ENCODE peak calls at places on chromosomes 11 and 22, in nine cellular contexts. M, X, F, A, T, S, J, W and K are unnamed samples. For H3K27me3, the result is how much of the 10 kb centered on the place peaks cover.

GRCh38 chr22:40407021-40407761 is 36.8 kb downstream of the SGSM3 start:
- DNase-seq in M (no peak), X (no peak), F (no peak), A (no peak), T (no peak), S (no peak), J (no peak), W (no peak), K (no peak)

GRCh38 chr11:95108159-95108611 is 18.5 kb downstream of the ENDOD1 start:
- DNase-seq in M (peak), X (no peak), F (peak), A (peak), T (peak), S (peak), J (no peak), W (peak), K (peak)

GRCh38 chr11:96307748-96308133 is 35.3 kb downstream of the MAML2 start:
- DNase-seq in M (no peak), X (no peak), F (no peak), A (no peak), T (no peak), S (no peak), J (no peak), W (no peak), K (no peak)

GRCh38 chr11:126561327-126561893 is 205.9 kb downstream of the ST3GAL4 start:
- DNase-seq in M (peak), X (peak), F (no peak), A (peak), T (peak), S (peak), J (no peak), W (peak), K (no peak)

GRCh38 chr11:102253018-102253775 is 64.1 kb upstream of the BIRC3 start:
- DNase-seq in M (no peak), X (no peak), F (no peak), A (peak), T (no peak), S (no peak), J (no peak), W (no peak), K (no peak)

GRCh38 chr11:130244851-130245250 is 69.9 kb downstream of the ZBTB44 start:
- DNase-seq in M (no peak), X (no peak), F (no peak), A (no peak), T (no peak), S (no peak), J (no peak), W (no peak), K (no peak)

GRCh38 chr11:115761348-115761747 is 257.1 kb upstream of the CADM1 start:
- DNase-seq in M (no peak), X (no peak), F (no peak), A (no peak), T (no peak), S (no peak), J (no peak), W (no peak), K (no peak)

GRCh38 chr11:95335989-95336388 is 105.0 kb upstream of the SESN3 start:
- DNase-seq in M (no peak), X (no peak), F (no peak), A (peak), T (no peak), S (no peak), J (no peak), W (no peak), K (no peak)

GRCh38 chr11:94583885-94584500 is 16.8 kb downstream of the PIWIL4 start:
- DNase-seq in M (no peak), X (no peak), F (no peak), A (no peak), T (no peak), S (no peak), J (no peak), W (no peak), K (no peak)

GRCh38 chr11:47768090-47768620 is 1.0 kb upstream of the FNBP4 start:
- DNase-seq in M (peak), X (peak), F (peak), A (peak), T (peak), S (peak), J (peak), W (peak), K (peak)

GRCh38 chr11:12271826-12272366 is 105.5 kb upstream of the PARVA start:
- DNase-seq in M (no peak), X (no peak), F (no peak), A (no peak), T (no peak), S (no peak), J (peak), W (no peak), K (no peak)

GRCh38 chr22:26492220-26492619 is 8.5 kb downstream of the SRRD start:
- DNase-seq in M (no peak), X (no peak), F (no peak), A (no peak), T (no peak), S (no peak), J (no peak), W (no peak), K (peak)

GRCh38 chr11:111982532-111983186 is 42.5 kb upstream of the DLAT start:
- DNase-seq in M (no peak), X (no peak), F (no peak), A (no peak), T (no peak), S (no peak), J (no peak), W (no peak), K (no peak)

GRCh38 chr22:48104102-48104738 is 1341.8 kb downstream of the TBC1D22A start:
- DNase-seq in M (no peak), X (no peak), F (no peak), A (no peak), T (no peak), S (peak), J (no peak), W (no peak), K (peak)

GRCh38 chr11:102287963-102288744 is 29.1 kb upstream of the BIRC3 start:
- DNase-seq in M (peak), X (peak), F (peak), A (peak), T (peak), S (peak), J (no peak), W (peak), K (peak)

GRCh38 chr11:32438883-32439487 is 3.6 kb upstream of the WT1 start:
- DNase-seq in M (no peak), X (peak), F (peak), A (no peak), T (no peak), S (no peak), J (no peak), W (no peak), K (no peak)

GRCh38 chr11:110200241-110200640 is 96.2 kb downstream of the RDX start:
- DNase-seq in M (no peak), X (no peak), F (no peak), A (no peak), T (no peak), S (peak), J (no peak), W (no peak), K (no peak)

GRCh38 chr11:59941091-59941490 is 2.9 kb downstream of the OOSP1 start:
- DNase-seq in M (no peak), X (no peak), F (no peak), A (no peak), T (no peak), S (no peak), J (no peak), W (no peak), K (no peak)

GRCh38 chr11:47215366-47215925 is 672 bp downstream of the DDB2 start:
- DNase-seq in M (no peak), X (no peak), F (no peak), A (no peak), T (no peak), S (no peak), J (no peak), W (no peak), K (no peak)

GRCh38 chr11:11107081-11107480 is 246.0 kb downstream of the CSNK2A3 start:
- DNase-seq in M (no peak), X (no peak), F (no peak), A (no peak), T (no peak), S (no peak), J (no peak), W (no peak), K (no peak)

GRCh38 chr11:88068848-88069554 is 106.2 kb downstream of the RAB38 start:
- DNase-seq in M (no peak), X (no peak), F (no peak), A (no peak), T (no peak), S (no peak), J (no peak), W (no peak), K (no peak)

GRCh38 chr11:80414766-80415165 is 973.9 kb upstream of the TENM4 start:
- DNase-seq in M (no peak), X (no peak), F (no peak), A (no peak), T (no peak), S (no peak), J (no peak), W (no peak), K (no peak)

GRCh38 chr11:15947681-15948648 is 408.4 kb downstream of the SOX6 start:
- DNase-seq in M (no peak), X (no peak), F (no peak), A (no peak), T (no peak), S (no peak), J (no peak), W (no peak), K (no peak)

GRCh38 chr22:30754971-30755759 is 60.5 kb downstream of the OSBP2 start:
- DNase-seq in M (peak), X (peak), F (peak), A (peak), T (peak), S (peak), J (peak), W (peak), K (peak)

GRCh38 chr11:29200776-29201574 is 815.9 kb downstream of the KCNA4 start:
- DNase-seq in M (no peak), X (no peak), F (no peak), A (no peak), T (no peak), S (no peak), J (no peak), W (no peak), K (no peak)

GRCh38 chr11:94768602-94769511 is 701 bp downstream of the AMOTL1 start:
- DNase-seq in M (peak), X (peak), F (peak), A (peak), T (peak), S (no peak), J (peak), W (peak), K (peak)

DNA sequence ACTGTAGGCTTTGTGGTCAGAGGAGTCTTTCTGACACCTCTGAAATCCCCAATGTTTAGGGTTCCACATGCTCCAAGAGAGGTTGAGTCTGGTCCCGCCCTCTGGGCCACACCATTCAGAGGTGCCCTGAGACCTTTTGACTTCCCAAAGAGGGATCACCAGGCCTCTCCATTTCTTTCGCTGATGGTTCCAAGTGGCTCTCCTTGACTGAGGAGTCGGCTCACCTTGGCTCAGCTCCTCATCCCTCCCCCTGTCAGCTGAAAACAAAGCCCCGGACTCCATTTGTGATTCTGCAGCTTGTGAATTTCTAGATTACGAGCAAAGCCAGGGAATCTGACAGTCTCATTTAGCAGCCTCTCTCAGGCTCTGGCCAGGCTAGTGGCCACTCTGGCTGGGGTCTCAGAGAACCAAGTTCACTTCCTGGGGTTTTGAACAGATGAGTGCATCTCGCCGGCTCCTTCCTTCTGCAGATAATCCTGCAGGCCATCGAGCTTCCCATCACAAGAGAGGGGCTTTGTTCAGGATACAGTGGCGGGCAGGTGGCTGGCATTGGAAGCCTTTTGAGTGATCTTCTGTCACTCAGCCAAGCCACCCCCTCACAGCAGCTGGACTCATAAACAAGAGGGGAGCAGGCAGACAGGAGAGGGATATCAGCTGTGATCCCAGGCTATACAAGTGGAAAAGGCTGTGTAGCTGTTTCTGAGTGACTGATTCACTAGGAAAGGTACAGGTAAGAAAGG is 102.9 kb downstream of the TRIM29 start:
- DNase-seq in M (no peak), X (no peak), F (no peak), A (no peak), T (no peak), S (no peak), J (no peak), W (no peak), K (no peak)
- H3K27me3 ChIP-seq in M (under half), X (under half), F (under half), A (under half), T (under half), S (under half), J (under half), W (under half), K (under half)

DNA sequence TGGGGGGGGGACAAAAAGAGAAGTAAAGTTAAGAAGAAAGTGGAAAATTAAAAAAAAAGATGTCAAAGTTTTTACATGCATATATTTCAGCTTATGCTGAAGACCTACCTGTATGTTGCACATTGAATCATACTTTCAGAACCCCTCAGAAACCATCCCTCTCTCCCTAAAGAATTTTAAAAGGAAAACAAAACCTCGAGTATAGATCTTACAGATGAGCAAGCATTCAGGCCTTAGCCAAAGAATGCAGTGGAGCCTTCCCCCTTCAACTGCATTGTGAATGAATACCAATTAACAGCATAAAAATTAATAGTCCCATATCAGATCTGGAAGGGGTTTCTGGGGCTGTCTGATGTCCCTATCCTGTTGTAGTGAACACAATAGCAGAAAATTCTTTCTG is 16.3 kb downstream of the KDELR3 start:
- DNase-seq in M (no peak), X (no peak), F (no peak), A (no peak), T (no peak), S (no peak), J (no peak), W (no peak), K (no peak)
- TF ChIP-seq POLR2A in M (no peak), X (no peak), F (no peak), A (no peak), T (no peak), S (no peak), J (no peak), W (no peak), K (no peak)

GRCh38 chr11:8079111-8079675 is 1.8 kb upstream of the TUB start:
- DNase-seq in M (no peak), X (no peak), F (no peak), A (no peak), T (no peak), S (no peak), J (no peak), W (no peak), K (no peak)
- H3K27me3 ChIP-seq in M (under half), X (under half), F (under half), A (under half), T (under half), S (under half), J (under half), W (under half), K (under half)

DNA sequence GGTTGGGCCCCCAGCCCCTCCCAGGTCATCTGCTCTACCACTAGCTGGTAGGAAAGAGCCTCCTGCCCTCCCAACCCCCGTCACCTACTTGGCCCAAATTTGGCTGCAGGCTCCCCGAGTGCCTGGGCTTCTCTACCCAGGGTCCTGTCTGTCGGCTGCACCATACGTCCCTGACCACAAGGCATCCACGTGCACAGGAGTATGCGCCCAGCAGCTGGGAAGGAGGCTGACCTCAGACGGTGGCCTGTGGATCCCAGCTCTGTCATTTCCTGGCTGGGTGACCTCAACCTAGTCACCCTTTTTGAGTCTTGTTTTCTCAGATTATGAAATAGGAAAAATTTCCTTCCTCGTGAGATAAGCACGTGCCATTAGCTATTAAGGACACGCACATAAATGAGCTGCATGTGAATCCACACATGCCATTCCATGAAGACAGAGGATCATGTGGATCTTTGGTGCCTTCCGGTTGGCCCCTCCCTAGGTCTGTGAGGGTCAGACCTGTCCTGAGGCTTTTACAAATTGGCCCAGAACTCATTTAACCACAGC is 13.7 kb downstream of the CYB561A3 start:
- DNase-seq in M (no peak), X (no peak), F (peak), A (no peak), T (no peak), S (peak), J (no peak), W (no peak), K (no peak)
- TF ChIP-seq POLR2A in M (no peak), X (no peak), F (no peak), A (no peak), T (no peak), S (no peak), J (no peak), W (no peak), K (no peak)

GRCh38 chr11:71218789-71219499 is 33.4 kb downstream of the SHANK2 start:
- DNase-seq in M (no peak), X (no peak), F (no peak), A (no peak), T (no peak), S (no peak), J (peak), W (no peak), K (no peak)
- H3K27me3 ChIP-seq in M (under half), X (under half), F (under half), A (under half), T (under half), S (under half), J (under half), W (under half), K (under half)

GRCh38 chr11:72704028-72704782 is 30.0 kb upstream of the PDE2A start:
- DNase-seq in M (no peak), X (peak), F (no peak), A (no peak), T (no peak), S (no peak), J (no peak), W (no peak), K (no peak)
- TF ChIP-seq POLR2A in M (no peak), X (no peak), F (no peak), A (no peak), T (no peak), S (no peak), J (no peak), W (no peak), K (no peak)

GRCh38 chr22:22461111-22461510 is 47.4 kb downstream of the ZNF280B start:
- DNase-seq in M (no peak), X (no peak), F (no peak), A (no peak), T (no peak), S (no peak), J (no peak), W (no peak), K (no peak)
- H3K27me3 ChIP-seq in M (under half), X (under half), F (under half), A (under half), T (under half), S (under half), J (under half), W (under half), K (half or more)

DNA sequence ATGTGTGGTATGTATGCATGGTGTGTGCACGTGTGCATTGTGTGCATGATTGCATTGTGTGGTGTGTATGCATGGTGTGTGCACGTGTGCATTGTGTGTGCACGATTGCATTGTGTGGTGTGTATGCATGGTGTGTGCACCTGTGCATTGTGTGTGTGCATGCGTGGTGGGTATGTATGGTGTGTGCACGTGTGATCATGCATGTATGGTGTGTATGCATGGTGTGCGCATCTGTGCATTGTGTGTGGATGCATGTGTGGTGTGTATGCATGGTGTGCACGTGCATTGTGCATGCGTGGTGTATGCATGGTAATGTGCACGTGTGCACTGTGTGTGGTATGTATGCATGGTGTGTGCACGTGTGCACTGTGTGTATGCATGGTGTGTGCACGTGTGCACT is 16.8 kb downstream of the ALG12 start:
- DNase-seq in M (no peak), X (no peak), F (no peak), A (no peak), T (no peak), S (no peak), J (no peak), W (no peak), K (no peak)
- TF ChIP-seq POLR2A in M (no peak), X (no peak), F (no peak), A (peak), T (no peak), S (no peak), J (no peak), W (no peak), K (no peak)